ENCODE peak calls at places on chromosomes 7 and 10, in five cellular contexts. P, S, E, O and L are unnamed samples.

GRCh38 chr10:35384265-35384868 is 48.1 kb downstream of the CCNY start:
- DNase-seq in E (no peak), P (peak), S (no peak), O (no peak), L (no peak)

GRCh38 chr10:100829933-100830727 is 82.6 kb upstream of the SLF2 start:
- DNase-seq in E (no peak), S (no peak), O (no peak), P (no peak), L (no peak)

GRCh38 chr10:6579193-6579903 is 728 bp downstream of the PRKCQ start:
- DNase-seq in E (no peak), O (no peak), S (no peak), P (peak), L (no peak)

GRCh38 chr7:69599211-69599878 is 1.1 kb downstream of the AUTS2 start:
- DNase-seq in E (no peak), O (peak), P (no peak), S (no peak), L (no peak)

GRCh38 chr7:26667514-26668133 is 196.8 kb downstream of the SKAP2 start:
- DNase-seq in O (no peak), S (peak), E (peak), P (peak), L (peak)

GRCh38 chr7:101154693-101155102 is 422 bp downstream of the AP1S1 start:
- DNase-seq in E (no peak), O (no peak), S (no peak), P (no peak), L (no peak)

GRCh38 chr7:56115852-56116538 is at the start of gene NUPR2:
- DNase-seq in E (no peak), P (peak), S (no peak), O (no peak), L (no peak)

GRCh38 chr10:598415-599170 is 90.9 kb downstream of the DIP2C start:
- DNase-seq in P (no peak), E (peak), S (no peak), O (no peak), L (no peak)

GRCh38 chr7:77328669-77329068 is 87.5 kb downstream of the GSAP start:
- DNase-seq in E (no peak), O (no peak), P (no peak), S (no peak), L (no peak)

GRCh38 chr7:123537026-123537642 is 2.7 kb upstream of the IQUB start:
- DNase-seq in S (no peak), E (peak), P (peak), O (no peak), L (no peak)

GRCh38 chr10:48294431-48294830 is 12.0 kb upstream of the MAPK8 start:
- DNase-seq in O (no peak), E (no peak), P (no peak), S (no peak), L (no peak)

GRCh38 chr10:37975407-37975991 is 948 bp downstream of the ZNF25 start:
- DNase-seq in O (no peak), E (peak), P (peak), S (no peak), L (no peak)

GRCh38 chr10:63819753-63820347 is 298.6 kb downstream of the REEP3 start:
- DNase-seq in S (no peak), E (peak), P (peak), O (peak), L (no peak)

GRCh38 chr7:116499168-116500070 is at the start of gene CAV2:
- DNase-seq in S (no peak), E (peak), O (peak), P (peak), L (no peak)

GRCh38 chr7:73893342-73894101 is 32.6 kb downstream of the TMEM270 start:
- DNase-seq in P (no peak), O (peak), S (no peak), E (no peak), L (no peak)

GRCh38 chr10:69508738-69509340 is 57.6 kb downstream of the TSPAN15 start:
- DNase-seq in S (no peak), O (no peak), E (no peak), P (no peak), L (no peak)

GRCh38 chr10:80532571-80532970 is 5.1 kb upstream of the SH2D4B start:
- DNase-seq in P (no peak), O (no peak), E (no peak), S (no peak), L (no peak)

GRCh38 chr7:100472854-100473499 is 6.0 kb downstream of the TSC22D4 start:
- DNase-seq in P (peak), S (no peak), O (no peak), E (no peak), L (no peak)

GRCh38 chr10:3432089-3432488 is 259.5 kb upstream of the PITRM1 start:
- DNase-seq in E (no peak), O (no peak), S (no peak), P (no peak), L (no peak)

GRCh38 chr10:117938104-117938503 is 108.6 kb downstream of the RAB11FIP2 start:
- DNase-seq in O (no peak), S (no peak), E (no peak), P (no peak), L (no peak)

GRCh38 chr10:108735380-108735779 is 1187.9 kb downstream of the XPNPEP1 start:
- DNase-seq in O (no peak), P (no peak), S (no peak), E (peak), L (no peak)

GRCh38 chr10:91251430-91252056 is 31.1 kb downstream of the PCGF5 start:
- DNase-seq in E (peak), P (peak), S (peak), O (no peak), L (peak)

GRCh38 chr7:36795451-36796021 is 71.2 kb upstream of the AOAH start:
- DNase-seq in S (no peak), E (peak), P (peak), O (no peak), L (no peak)

GRCh38 chr10:97686301-97686961 is 610 bp downstream of the AVPI1 start:
- DNase-seq in P (no peak), S (no peak), E (peak), O (no peak), L (no peak)

GRCh38 chr10:132105302-132105995 is 39.7 kb downstream of the JAKMIP3 start:
- DNase-seq in S (no peak), O (peak), P (no peak), E (no peak), L (no peak)

GRCh38 chr10:23065549-23065948 is 29.8 kb upstream of the MSRB2 start:
- DNase-seq in S (no peak), O (peak), P (peak), E (peak), L (no peak)

GRCh38 chr10:32349968-32350738 is 3.2 kb upstream of the EPC1 start:
- DNase-seq in S (no peak), P (no peak), E (no peak), O (no peak), L (no peak)

GRCh38 chr10:10818082-10818481 is 199.6 kb upstream of the CELF2 start:
- DNase-seq in E (no peak), S (no peak), P (no peak), O (no peak), L (no peak)

GRCh38 chr7:95951531-95951930 is 179.2 kb downstream of the DYNC1I1 start:
- DNase-seq in P (no peak), E (no peak), S (no peak), O (no peak), L (no peak)

GRCh38 chr7:144137501-144137900 is 14.5 kb downstream of the OR2A14 start:
- DNase-seq in O (no peak), E (no peak), S (no peak), P (no peak), L (no peak)